ENCODE peak calls at places on chromosomes 12 and 14, in four cellular contexts. L, T, G and I are unnamed samples.
A peak's percentile ranks its signal among the peaks of the same experiment; 100 is the strongest.

GRCh38 chr12:53224268-53224896 is 7.6 kb downstream of the RARG start:
- DNase-seq in G (peak; percentile 36), T (no peak), L (peak; percentile 74), I (no peak)

GRCh38 chr14:79404874-79405273 is 806.4 kb downstream of the DIO2 start:
- DNase-seq in G (no peak), L (no peak), T (peak; percentile 31), I (no peak)

GRCh38 chr12:104263580-104264358 is 39.8 kb upstream of the EID3 start:
- DNase-seq in L (no peak), T (peak; percentile 67), G (no peak), I (no peak)

GRCh38 chr14:102226356-102227125 is 78.4 kb downstream of the MOK start:
- DNase-seq in L (no peak), G (no peak), T (no peak), I (no peak)

GRCh38 chr12:85016423-85016822 is 19.7 kb downstream of the TSPAN19 start:
- DNase-seq in G (peak; percentile 94), T (peak; percentile 96), L (no peak), I (no peak)

GRCh38 chr12:132490481-132491348 is 764 bp downstream of the FBRSL1 start:
- DNase-seq in T (peak; percentile 20), G (peak; percentile 42), L (no peak), I (no peak)

GRCh38 chr12:3313655-3314305 is 177.2 kb upstream of the PRMT8 start:
- DNase-seq in G (peak; percentile 28), T (peak; percentile 20), L (no peak), I (peak; percentile 23)

GRCh38 chr14:91112172-91112571 is 1.7 kb upstream of the DGLUCY start:
- DNase-seq in G (no peak), T (no peak), L (no peak), I (no peak)

GRCh38 chr12:24903305-24904088 is 45.4 kb downstream of the BCAT1 start:
- DNase-seq in L (no peak), T (no peak), G (peak; percentile 56), I (no peak)

GRCh38 chr12:48023386-48023785 is 19.1 kb upstream of the COL2A1 start:
- DNase-seq in T (no peak), L (no peak), G (no peak), I (peak; percentile 50)

GRCh38 chr12:29702222-29702621 is 81.5 kb downstream of the TMTC1 start:
- DNase-seq in L (no peak), T (no peak), G (no peak), I (no peak)

GRCh38 chr14:49999826-50000214 is 106.9 kb downstream of the ARF6 start:
- DNase-seq in G (no peak), L (no peak), T (no peak), I (no peak)

GRCh38 chr14:50001146-50001998 is 108.5 kb downstream of the ARF6 start:
- DNase-seq in L (peak; percentile 61), T (peak; percentile 70), G (peak; percentile 94), I (no peak)

GRCh38 chr14:49999216-49999761 is 106.4 kb downstream of the ARF6 start:
- DNase-seq in L (no peak), T (peak; percentile 88), G (peak; percentile 96), I (no peak)

GRCh38 chr14:50001999-50002925 is 109.4 kb downstream of the ARF6 start:
- DNase-seq in T (no peak), G (no peak), L (no peak), I (no peak)

DNA sequence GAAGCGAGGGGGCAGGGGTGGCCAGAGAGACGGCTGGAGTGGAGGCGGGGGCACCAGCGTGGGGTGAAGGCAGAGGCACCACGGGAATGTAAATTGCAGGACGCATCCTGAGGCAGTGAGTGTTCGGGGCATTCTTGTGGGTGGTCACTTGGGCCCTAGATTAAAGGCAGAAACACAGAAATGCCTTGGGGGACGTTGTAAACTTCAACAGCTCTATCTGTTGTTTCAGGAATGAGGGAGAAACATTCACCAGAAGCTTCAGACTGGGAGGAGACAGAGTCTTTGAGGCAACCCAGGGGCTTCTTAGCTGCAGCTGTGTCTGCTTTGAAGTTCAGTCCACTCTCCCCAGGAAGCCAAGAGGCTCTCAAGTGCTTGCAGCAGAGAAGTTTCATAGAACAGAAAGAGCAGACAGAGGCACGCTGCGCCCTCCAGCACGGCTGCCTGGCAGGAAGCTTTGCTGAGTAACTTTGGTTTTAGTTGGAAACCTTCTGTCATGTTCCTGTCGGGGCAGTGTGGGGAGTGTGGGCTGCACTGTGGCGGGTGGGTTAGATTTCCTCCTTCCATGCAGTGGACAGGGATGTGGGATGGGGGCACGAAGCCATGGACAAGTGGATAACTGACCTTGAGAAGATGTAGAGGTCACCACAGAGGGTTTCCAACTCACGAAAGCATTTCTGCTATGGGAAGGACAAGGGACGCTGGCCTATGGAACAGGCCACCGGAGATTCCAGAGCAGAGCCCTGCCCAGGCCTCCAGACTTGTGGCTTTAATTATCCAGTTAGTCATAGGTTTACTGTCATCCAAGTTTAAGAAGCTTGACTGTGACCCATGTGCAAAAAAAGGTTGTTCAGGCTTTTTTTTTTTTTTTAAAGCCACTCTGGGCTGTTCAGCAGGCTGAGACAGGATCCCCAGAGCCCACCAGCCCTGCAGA is 107.6 kb downstream of the ARF6 start:
- DNase-seq in L (peak; percentile 55), T (peak; percentile 84), G (peak; percentile 96), I (no peak)
- H4K8ac ChIP-seq in L (no peak overlapping the region), T (peak overlapping the region; percentile 97), G (peak overlapping the region; percentile 83), I (no peak overlapping the region)

DNA sequence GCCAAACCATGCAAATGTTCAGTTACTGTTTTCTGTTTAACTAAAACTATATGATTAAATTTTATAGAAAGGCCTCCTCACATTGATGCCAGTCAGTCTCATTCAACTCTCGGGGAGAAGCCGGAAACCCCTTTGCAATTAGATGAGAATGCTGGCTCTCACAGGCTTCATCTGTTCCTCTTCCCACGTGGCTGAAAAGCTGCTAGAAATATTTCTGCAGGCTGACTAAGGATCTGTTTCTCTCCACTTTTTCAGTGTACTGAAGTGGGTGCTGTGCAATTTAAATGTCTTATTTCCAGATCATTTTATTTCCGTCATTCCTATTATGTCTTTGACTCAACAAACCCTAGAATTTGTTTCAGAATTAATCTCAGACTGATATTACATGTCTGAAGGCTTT is 17.4 kb upstream of the KCNH3 start:
- DNase-seq in G (no peak), T (no peak), L (no peak), I (no peak)
- H2AFZ ChIP-seq in G (no peak overlapping the region), T (no peak overlapping the region), L (no peak overlapping the region), I (no peak overlapping the region)

GRCh38 chr14:61149896-61150295 is 131.2 kb downstream of the TMEM30B start:
- DNase-seq in G (no peak), T (no peak), L (no peak), I (no peak)
- H3K4ac ChIP-seq in G (no peak overlapping the region), T (peak overlapping the region; percentile 100), L (no peak overlapping the region), I (no peak overlapping the region)

GRCh38 chr14:60251877-60252276 is 2.9 kb downstream of the PPM1A start:
- DNase-seq in L (no peak), T (no peak), G (no peak), I (no peak)

GRCh38 chr14:60247994-60248696 is 876 bp upstream of the PPM1A start:
- DNase-seq in G (peak; percentile 94), L (peak; percentile 77), T (peak; percentile 93), I (peak; percentile 79)

GRCh38 chr14:60249321-60250251 is 565 bp downstream of the PPM1A start:
- DNase-seq in T (peak; percentile 54), G (peak; percentile 77), L (peak; percentile 81), I (peak; percentile 81)

GRCh38 chr14:60250318-60251035 is 1.5 kb downstream of the PPM1A start:
- DNase-seq in L (no peak), T (peak; percentile 9), G (peak; percentile 52), I (peak; percentile 9)

GRCh38 chr14:60248697-60249314 is at the start of gene PPM1A:
- DNase-seq in L (peak; percentile 93), G (peak; percentile 96), T (peak; percentile 95), I (peak; percentile 95)
- H4K8ac ChIP-seq in L (peak within 1 kb of the TSS; percentile 96), G (peak within 1 kb of the TSS; percentile 83), T (peak within 1 kb of the TSS; percentile 92), I (peak within 1 kb of the TSS; percentile 74)

GRCh38 chr14:74938873-74939495 is 15.9 kb upstream of the RPS6KL1 start:
- DNase-seq in L (no peak), G (no peak), T (no peak), I (no peak)

GRCh38 chr14:74942608-74943007 is 12.8 kb downstream of the PGF start:
- DNase-seq in L (no peak), G (no peak), T (no peak), I (no peak)

GRCh38 chr14:74941676-74942097 is 13.7 kb downstream of the PGF start:
- DNase-seq in L (no peak), G (peak; percentile 63), T (peak; percentile 57), I (no peak)

GRCh38 chr14:74942164-74942563 is 13.2 kb downstream of the PGF start:
- DNase-seq in G (no peak), T (no peak), L (no peak), I (no peak)

GRCh38 chr14:74940956-74941565 is 14.3 kb downstream of the PGF start:
- DNase-seq in L (no peak), T (no peak), G (no peak), I (no peak)
- H2AFZ ChIP-seq in L (no peak overlapping the region), T (peak overlapping the region; percentile 92), G (no peak overlapping the region), I (peak overlapping the region; percentile 87)

GRCh38 chr12:124878795-124879516 is 15.3 kb upstream of the SCARB1 start:
- DNase-seq in T (no peak), G (no peak), L (no peak), I (no peak)

GRCh38 chr12:124875803-124876132 is 12.1 kb upstream of the SCARB1 start:
- DNase-seq in L (no peak), T (no peak), G (no peak), I (no peak)

GRCh38 chr12:124874988-124875802 is 11.5 kb upstream of the SCARB1 start:
- DNase-seq in G (no peak), T (no peak), L (no peak), I (no peak)

GRCh38 chr12:124876171-124876570 is 12.5 kb upstream of the SCARB1 start:
- DNase-seq in L (no peak), T (no peak), G (no peak), I (no peak)

DNA sequence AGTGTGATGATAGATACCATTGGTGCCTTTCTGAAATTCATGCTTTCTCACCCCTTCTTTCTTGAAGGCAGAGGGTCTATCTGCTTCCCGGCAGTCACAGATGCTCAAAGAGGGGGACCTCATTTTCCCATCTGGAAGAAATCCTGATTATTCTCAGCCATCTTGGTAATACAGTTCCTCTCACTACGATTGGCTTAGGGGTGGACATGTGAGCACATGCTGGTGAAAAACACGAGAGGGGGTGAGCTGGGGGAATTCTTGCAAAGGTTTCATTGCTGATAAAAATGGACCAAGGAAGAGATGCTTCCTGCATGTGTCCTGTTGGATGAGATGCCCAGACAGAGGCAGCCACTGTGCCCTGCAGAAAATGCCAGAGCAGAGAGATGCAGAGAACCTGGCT is 13.8 kb upstream of the SCARB1 start:
- DNase-seq in L (no peak), G (no peak), T (no peak), I (no peak)
- H3K4ac ChIP-seq in L (no peak overlapping the region), G (no peak overlapping the region), T (no peak overlapping the region), I (no peak overlapping the region)